ENCODE peak calls at places on chromosome 20, in seven cellular contexts. One of them, this sample, is unnamed.

GRCh38 chr20:434661-435419 is 26.7 kb downstream of the RBCK1 start:
- DNase-seq in DND-41: no peak
- DNase-seq in heart left ventricle: no peak
- DNase-seq in choroid plexus epithelial cell: no peak
- DNase-seq in HFF-Myc: no peak
- DNase-seq in Calu3: no peak
- DNase-seq in CD8-positive, alpha-beta T cell: no peak
- DNase-seq in this sample: no peak

GRCh38 chr20:63122626-63123025 is 93.3 kb downstream of the YTHDF1 start:
- DNase-seq in choroid plexus epithelial cell: no peak
- DNase-seq in Calu3: no peak
- DNase-seq in heart left ventricle: peak; percentile 11
- DNase-seq in CD8-positive, alpha-beta T cell: no peak
- DNase-seq in DND-41: no peak
- DNase-seq in HFF-Myc: no peak
- DNase-seq in this sample: no peak

GRCh38 chr20:63007722-63008488 is 1.1 kb upstream of the BHLHE23 start:
- DNase-seq in Calu3: no peak
- DNase-seq in choroid plexus epithelial cell: no peak
- DNase-seq in heart left ventricle: no peak
- DNase-seq in HFF-Myc: no peak
- DNase-seq in CD8-positive, alpha-beta T cell: no peak
- DNase-seq in DND-41: peak; percentile 73
- DNase-seq in this sample: no peak

GRCh38 chr20:44829688-44830087 is 19.3 kb upstream of the RIMS4 start:
- DNase-seq in Calu3: no peak
- DNase-seq in choroid plexus epithelial cell: no peak
- DNase-seq in DND-41: no peak
- DNase-seq in HFF-Myc: no peak
- DNase-seq in heart left ventricle: no peak
- DNase-seq in CD8-positive, alpha-beta T cell: no peak
- DNase-seq in this sample: no peak

GRCh38 chr20:35274172-35275092 is 3.5 kb downstream of the MMP24OS start:
- DNase-seq in CD8-positive, alpha-beta T cell: no peak
- DNase-seq in DND-41: no peak
- DNase-seq in choroid plexus epithelial cell: no peak
- DNase-seq in HFF-Myc: no peak
- DNase-seq in heart left ventricle: no peak
- DNase-seq in Calu3: no peak
- DNase-seq in this sample: no peak

GRCh38 chr20:57627972-57628650 is 7.9 kb upstream of the ZBP1 start:
- DNase-seq in CD8-positive, alpha-beta T cell: peak; percentile 56
- DNase-seq in Calu3: no peak
- DNase-seq in HFF-Myc: peak; percentile 50
- DNase-seq in DND-41: peak; percentile 81
- DNase-seq in choroid plexus epithelial cell: peak; percentile 81
- DNase-seq in heart left ventricle: no peak
- DNase-seq in this sample: no peak

GRCh38 chr20:62241501-62241900 is 3.2 kb downstream of the OSBPL2 start:
- DNase-seq in heart left ventricle: peak; percentile 40
- DNase-seq in DND-41: no peak
- DNase-seq in CD8-positive, alpha-beta T cell: no peak
- DNase-seq in Calu3: peak; percentile 46
- DNase-seq in choroid plexus epithelial cell: no peak
- DNase-seq in HFF-Myc: no peak
- DNase-seq in this sample: no peak

GRCh38 chr20:62902926-62903615 is 23.2 kb downstream of the DIDO1 start:
- DNase-seq in heart left ventricle: no peak
- DNase-seq in Calu3: no peak
- DNase-seq in DND-41: no peak
- DNase-seq in HFF-Myc: no peak
- DNase-seq in choroid plexus epithelial cell: peak; percentile 80
- DNase-seq in CD8-positive, alpha-beta T cell: no peak
- DNase-seq in this sample: no peak

GRCh38 chr20:38804682-38805501 is 605 bp upstream of the PPP1R16B start:
- DNase-seq in heart left ventricle: peak; percentile 70
- DNase-seq in DND-41: peak; percentile 89
- DNase-seq in CD8-positive, alpha-beta T cell: peak; percentile 72
- DNase-seq in Calu3: no peak
- DNase-seq in HFF-Myc: no peak
- DNase-seq in choroid plexus epithelial cell: no peak
- DNase-seq in this sample: peak; percentile 63

GRCh38 chr20:39116020-39116419 is 153.9 kb downstream of the DHX35 start:
- DNase-seq in CD8-positive, alpha-beta T cell: no peak
- DNase-seq in Calu3: no peak
- DNase-seq in heart left ventricle: no peak
- DNase-seq in HFF-Myc: no peak
- DNase-seq in choroid plexus epithelial cell: no peak
- DNase-seq in DND-41: no peak
- DNase-seq in this sample: no peak

GRCh38 chr20:43936371-43936770 is 21.7 kb downstream of the TOX2 start:
- DNase-seq in Calu3: no peak
- DNase-seq in CD8-positive, alpha-beta T cell: no peak
- DNase-seq in HFF-Myc: no peak
- DNase-seq in heart left ventricle: no peak
- DNase-seq in choroid plexus epithelial cell: no peak
- DNase-seq in DND-41: no peak
- DNase-seq in this sample: no peak

GRCh38 chr20:4601630-4602296 is 119.9 kb upstream of the PRND start:
- DNase-seq in CD8-positive, alpha-beta T cell: no peak
- DNase-seq in Calu3: peak; percentile 61
- DNase-seq in choroid plexus epithelial cell: no peak
- DNase-seq in HFF-Myc: no peak
- DNase-seq in DND-41: no peak
- DNase-seq in heart left ventricle: peak; percentile 85
- DNase-seq in this sample: no peak

GRCh38 chr20:49865559-49865958 is 49.8 kb downstream of the SPATA2 start:
- DNase-seq in choroid plexus epithelial cell: no peak
- DNase-seq in CD8-positive, alpha-beta T cell: no peak
- DNase-seq in heart left ventricle: no peak
- DNase-seq in DND-41: no peak
- DNase-seq in Calu3: no peak
- DNase-seq in HFF-Myc: peak; percentile 70
- DNase-seq in this sample: no peak

GRCh38 chr20:36273414-36274247 is 32.5 kb upstream of the DLGAP4 start:
- DNase-seq in DND-41: peak; percentile 22
- DNase-seq in CD8-positive, alpha-beta T cell: no peak
- DNase-seq in choroid plexus epithelial cell: peak; percentile 45
- DNase-seq in heart left ventricle: no peak
- DNase-seq in Calu3: peak; percentile 46
- DNase-seq in HFF-Myc: no peak
- DNase-seq in this sample: peak; percentile 52

GRCh38 chr20:31849306-31849930 is 4.0 kb upstream of the FOXS1 start:
- DNase-seq in HFF-Myc: no peak
- DNase-seq in choroid plexus epithelial cell: no peak
- DNase-seq in DND-41: no peak
- DNase-seq in Calu3: peak; percentile 75
- DNase-seq in heart left ventricle: no peak
- DNase-seq in CD8-positive, alpha-beta T cell: no peak
- DNase-seq in this sample: no peak

DNA sequence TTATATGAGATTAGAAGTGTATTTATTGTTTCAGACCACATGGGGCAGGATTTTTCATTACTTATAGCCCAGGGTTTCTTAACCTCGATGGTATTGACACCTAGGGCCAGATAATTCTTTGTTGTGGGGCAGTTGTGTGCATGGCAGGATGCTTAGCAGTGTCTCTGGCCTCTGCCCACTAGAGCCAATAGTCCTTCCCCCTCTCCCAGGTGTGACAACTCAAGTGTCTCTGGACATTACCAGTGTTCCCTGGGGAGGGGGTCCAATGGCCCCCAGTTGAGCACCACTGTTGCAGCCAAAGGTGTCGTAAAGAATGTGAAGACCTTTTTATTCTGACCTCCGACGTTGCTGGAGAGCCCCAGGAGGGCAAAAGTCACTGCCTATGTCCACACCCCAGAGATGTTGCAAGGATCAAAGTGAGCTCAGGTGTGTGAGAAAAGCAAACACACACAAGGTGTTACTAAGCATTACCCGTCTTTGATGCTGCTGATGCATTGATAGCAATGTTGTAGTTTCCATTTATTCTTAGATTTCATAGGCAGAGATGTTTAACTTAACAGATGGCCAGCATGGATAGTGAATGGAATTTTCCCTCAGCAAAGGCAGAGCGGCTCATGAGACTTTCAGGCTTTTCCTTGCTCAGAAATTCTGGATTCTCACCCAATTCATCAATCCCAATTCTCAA is 22.2 kb downstream of the BANF2 start:
- DNase-seq in heart left ventricle: no peak
- DNase-seq in DND-41: no peak
- DNase-seq in HFF-Myc: no peak
- DNase-seq in CD8-positive, alpha-beta T cell: no peak
- DNase-seq in Calu3: no peak
- DNase-seq in choroid plexus epithelial cell: peak; percentile 30
- DNase-seq in this sample: no peak
- TF ChIP-seq CTCF in heart left ventricle: no peak
- TF ChIP-seq CTCF in DND-41: peak; percentile 26
- TF ChIP-seq CTCF in HFF-Myc: no peak
- TF ChIP-seq CTCF in CD8-positive, alpha-beta T cell: no peak
- TF ChIP-seq CTCF in Calu3: no peak
- TF ChIP-seq CTCF in choroid plexus epithelial cell: peak; percentile 27
- TF ChIP-seq CTCF in this sample: no peak

GRCh38 chr20:25548613-25549086 is 36.7 kb downstream of the NINL start:
- DNase-seq in HFF-Myc: no peak
- DNase-seq in heart left ventricle: no peak
- DNase-seq in Calu3: no peak
- DNase-seq in CD8-positive, alpha-beta T cell: no peak
- DNase-seq in DND-41: no peak
- DNase-seq in choroid plexus epithelial cell: no peak
- DNase-seq in this sample: no peak

GRCh38 chr20:25547999-25548398 is 37.3 kb downstream of the NINL start:
- DNase-seq in CD8-positive, alpha-beta T cell: no peak
- DNase-seq in choroid plexus epithelial cell: no peak
- DNase-seq in heart left ventricle: no peak
- DNase-seq in DND-41: no peak
- DNase-seq in HFF-Myc: no peak
- DNase-seq in Calu3: no peak
- DNase-seq in this sample: no peak

GRCh38 chr20:25549172-25549865 is 36.0 kb downstream of the NINL start:
- DNase-seq in Calu3: no peak
- DNase-seq in DND-41: no peak
- DNase-seq in heart left ventricle: no peak
- DNase-seq in CD8-positive, alpha-beta T cell: no peak
- DNase-seq in choroid plexus epithelial cell: no peak
- DNase-seq in HFF-Myc: no peak
- DNase-seq in this sample: no peak

GRCh38 chr20:25551413-25552210 is 33.7 kb downstream of the NINL start:
- DNase-seq in DND-41: peak; percentile 54
- DNase-seq in choroid plexus epithelial cell: no peak
- DNase-seq in heart left ventricle: no peak
- DNase-seq in HFF-Myc: no peak
- DNase-seq in Calu3: no peak
- DNase-seq in CD8-positive, alpha-beta T cell: no peak
- DNase-seq in this sample: no peak

GRCh38 chr20:25549866-25550477 is 35.4 kb downstream of the NINL start:
- DNase-seq in HFF-Myc: no peak
- DNase-seq in CD8-positive, alpha-beta T cell: no peak
- DNase-seq in Calu3: no peak
- DNase-seq in choroid plexus epithelial cell: peak; percentile 77
- DNase-seq in DND-41: no peak
- DNase-seq in heart left ventricle: no peak
- DNase-seq in this sample: no peak
- TF ChIP-seq CTCF in HFF-Myc: no peak
- TF ChIP-seq CTCF in CD8-positive, alpha-beta T cell: no peak
- TF ChIP-seq CTCF in Calu3: no peak
- TF ChIP-seq CTCF in choroid plexus epithelial cell: no peak
- TF ChIP-seq CTCF in DND-41: no peak
- TF ChIP-seq CTCF in heart left ventricle: no peak
- TF ChIP-seq CTCF in this sample: no peak

GRCh38 chr20:23641936-23642751 is 4.4 kb upstream of the CST3 start:
- DNase-seq in HFF-Myc: peak; percentile 39
- DNase-seq in CD8-positive, alpha-beta T cell: no peak
- DNase-seq in Calu3: no peak
- DNase-seq in choroid plexus epithelial cell: peak; percentile 81
- DNase-seq in DND-41: peak; percentile 30
- DNase-seq in heart left ventricle: no peak
- DNase-seq in this sample: no peak
- TF ChIP-seq CTCF in HFF-Myc: no peak
- TF ChIP-seq CTCF in CD8-positive, alpha-beta T cell: no peak
- TF ChIP-seq CTCF in Calu3: no peak
- TF ChIP-seq CTCF in choroid plexus epithelial cell: no peak
- TF ChIP-seq CTCF in DND-41: no peak
- TF ChIP-seq CTCF in heart left ventricle: no peak
- TF ChIP-seq CTCF in this sample: no peak

DNA sequence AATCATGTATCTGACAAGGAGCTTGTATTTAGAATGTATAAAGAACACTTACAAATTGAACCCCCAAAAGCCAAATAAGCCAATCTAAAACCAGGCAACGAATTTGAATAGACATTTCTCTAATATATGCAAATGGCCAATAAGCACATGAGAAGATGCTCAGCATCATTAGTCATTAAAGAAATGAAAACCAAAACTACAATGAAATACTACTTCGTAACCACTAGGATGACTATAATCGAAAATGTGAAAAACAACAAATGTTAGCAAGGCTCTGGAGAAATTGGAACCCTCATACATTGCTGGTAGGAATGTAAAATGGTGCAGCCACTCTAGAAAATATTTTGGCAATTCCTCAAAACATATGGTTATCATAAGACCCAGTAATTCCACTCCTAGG is 105.8 kb upstream of the TOP1 start:
- DNase-seq in CD8-positive, alpha-beta T cell: no peak
- DNase-seq in heart left ventricle: no peak
- DNase-seq in HFF-Myc: no peak
- DNase-seq in choroid plexus epithelial cell: no peak
- DNase-seq in Calu3: no peak
- DNase-seq in DND-41: no peak
- DNase-seq in this sample: no peak
- TF ChIP-seq CTCF in CD8-positive, alpha-beta T cell: no peak
- TF ChIP-seq CTCF in heart left ventricle: no peak
- TF ChIP-seq CTCF in HFF-Myc: no peak
- TF ChIP-seq CTCF in choroid plexus epithelial cell: no peak
- TF ChIP-seq CTCF in Calu3: no peak
- TF ChIP-seq CTCF in DND-41: no peak
- TF ChIP-seq CTCF in this sample: no peak

GRCh38 chr20:52191436-52192295 is at the start of gene ZFP64:
- DNase-seq in Calu3: peak; percentile 88
- DNase-seq in DND-41: peak; percentile 80
- DNase-seq in CD8-positive, alpha-beta T cell: peak; percentile 65
- DNase-seq in heart left ventricle: peak; percentile 86
- DNase-seq in choroid plexus epithelial cell: peak; percentile 75
- DNase-seq in HFF-Myc: no peak
- DNase-seq in this sample: peak; percentile 89
- TF ChIP-seq CTCF in Calu3: peak; percentile 80
- TF ChIP-seq CTCF in DND-41: peak; percentile 79
- TF ChIP-seq CTCF in CD8-positive, alpha-beta T cell: peak; percentile 57
- TF ChIP-seq CTCF in heart left ventricle: peak; percentile 70
- TF ChIP-seq CTCF in choroid plexus epithelial cell: peak; percentile 71
- TF ChIP-seq CTCF in HFF-Myc: peak; percentile 57
- TF ChIP-seq CTCF in this sample: peak; percentile 89

DNA sequence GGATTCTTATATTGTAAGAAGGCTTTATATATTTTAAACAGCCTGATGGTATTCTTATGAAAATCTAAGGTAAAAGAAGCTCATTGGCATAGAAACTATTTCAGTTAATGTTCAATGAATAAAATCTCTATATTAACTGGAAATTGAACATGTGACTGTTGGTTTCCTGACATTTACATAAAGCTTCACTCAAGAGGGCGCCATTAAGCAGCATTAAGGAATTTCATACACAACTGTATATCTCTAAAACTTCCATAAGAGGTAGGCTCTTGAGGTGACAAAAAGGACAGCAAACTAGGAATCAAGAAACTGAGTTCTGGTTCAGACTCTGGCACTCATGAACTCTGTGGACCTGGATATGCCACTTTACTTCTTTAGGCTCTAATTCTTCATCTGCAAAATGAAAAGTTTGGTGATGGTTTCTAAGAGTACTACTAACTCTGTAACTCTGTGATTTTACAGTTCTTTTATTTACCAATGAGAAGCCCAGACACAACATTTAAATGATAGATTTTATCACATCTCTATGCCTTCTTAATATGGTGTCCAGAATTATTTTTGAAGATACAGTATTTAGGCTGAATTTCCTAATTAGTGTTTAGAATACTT is 147.5 kb downstream of the FLRT3 start:
- DNase-seq in heart left ventricle: no peak
- DNase-seq in choroid plexus epithelial cell: peak; percentile 79
- DNase-seq in Calu3: peak; percentile 12
- DNase-seq in HFF-Myc: peak; percentile 20
- DNase-seq in DND-41: no peak
- DNase-seq in CD8-positive, alpha-beta T cell: no peak
- DNase-seq in this sample: no peak
- TF ChIP-seq CTCF in heart left ventricle: no peak
- TF ChIP-seq CTCF in choroid plexus epithelial cell: peak; percentile 62
- TF ChIP-seq CTCF in Calu3: no peak
- TF ChIP-seq CTCF in HFF-Myc: peak; percentile 32
- TF ChIP-seq CTCF in DND-41: peak; percentile 63
- TF ChIP-seq CTCF in CD8-positive, alpha-beta T cell: no peak
- TF ChIP-seq CTCF in this sample: peak; percentile 38